ENCODE peak calls at places on chromosome 21, in four cellular contexts. B is stimulated activated naive B cell treated with anti-CD40 and anti-IgM and Interleukin-4, amounts not matched to agents 10 μg/mL and 1 μg/mL and 100 μg/mL, for 72 hours; F is kidney glomerular epithelial cell; R is stimulated activated CD8-positive, alpha-beta memory T cell treated with anti-CD3 and anti-CD28 coated beads, Interleukin-15, amount 100 ng/mL, for 24 hours. K is an unnamed sample.

GRCh38 chr21:36310016-36310415 is 10.0 kb upstream of the MORC3 start:
- DNase-seq in B (peak; percentile 66), F (no peak), R (no peak), K (no peak)

GRCh38 chr21:37266515-37267221 is 466 bp downstream of the VPS26C start:
- DNase-seq in B (no peak), F (no peak), R (no peak), K (peak; percentile 66)

GRCh38 chr21:33549848-33550771 is 7.3 kb downstream of the SON start:
- DNase-seq in B (no peak), F (no peak), R (no peak), K (no peak)

GRCh38 chr21:21230672-21231071 is 232.5 kb downstream of the NCAM2 start:
- DNase-seq in B (no peak), F (peak; percentile 9), R (no peak), K (peak; percentile 8)

GRCh38 chr21:34017127-34017961 is 56.0 kb upstream of the MRPS6 start:
- DNase-seq in B (no peak), F (no peak), R (no peak), K (no peak)

GRCh38 chr21:25909341-25909740 is 174.6 kb downstream of the GABPA start:
- DNase-seq in B (no peak), F (no peak), R (no peak), K (no peak)

GRCh38 chr21:41768371-41769042 is 1.7 kb upstream of the RIPK4 start:
- DNase-seq in B (no peak), F (peak; percentile 78), R (no peak), K (peak; percentile 15)

GRCh38 chr21:25313891-25314646 is 293.2 kb downstream of the MRPL39 start:
- DNase-seq in B (no peak), F (no peak), R (no peak), K (peak; percentile 28)

GRCh38 chr21:42518216-42518615 is 4.6 kb downstream of the SLC37A1 start:
- DNase-seq in B (no peak), F (peak; percentile 63), R (no peak), K (no peak)

GRCh38 chr21:46226146-46226545 is 2.4 kb downstream of the LSS start:
- DNase-seq in B (no peak), F (no peak), R (no peak), K (no peak)

GRCh38 chr21:42155045-42155855 is 63.7 kb upstream of the ABCG1 start:
- DNase-seq in B (no peak), F (no peak), R (no peak), K (no peak)

GRCh38 chr21:40054403-40054802 is 187.2 kb downstream of the PCP4 start:
- DNase-seq in B (no peak), F (peak; percentile 29), R (no peak), K (no peak)

GRCh38 chr21:45905196-45905595 is 76.4 kb upstream of the COL6A1 start:
- DNase-seq in B (no peak), F (no peak), R (no peak), K (no peak)

GRCh38 chr21:44267655-44268142 is 6.0 kb upstream of the DNMT3L start:
- DNase-seq in B (no peak), F (no peak), R (no peak), K (peak; percentile 27)

GRCh38 chr21:45844181-45844580 is 137.4 kb upstream of the COL6A1 start:
- DNase-seq in B (no peak), F (no peak), R (no peak), K (no peak)

GRCh38 chr21:45050786-45051489 is 23.4 kb upstream of the ADARB1 start:
- DNase-seq in B (no peak), F (peak; percentile 22), R (no peak), K (no peak)

GRCh38 chr21:18155508-18156193 is 89.0 kb upstream of the CHODL start:
- DNase-seq in B (no peak), F (peak; percentile 0), R (no peak), K (peak; percentile 45)

K was measured in KBM-7.